ENCODE peak calls at places on chromosomes 1 and 21, in nine cellular contexts. B is thoracic aorta, I is HT1080, L is HFF-Myc, J is retina, E is iris pigment epithelial cell, R is H9, T is hepatocyte, P is progenitor cell of endocrine pancreas. Q is an unnamed sample.

GRCh38 chr1:36982708-36983107 is 51.6 kb downstream of the GRIK3 start:
- DNase-seq in R (no peak), B (no peak), E (no peak), P (no peak), J (peak; percentile 62), I (no peak), L (no peak), T (no peak), Q (no peak)

GRCh38 chr1:201454568-201454967 is 14.4 kb downstream of the PHLDA3 start:
- DNase-seq in T (no peak), E (no peak), J (no peak), I (no peak), L (no peak), P (no peak), R (no peak), B (no peak), Q (no peak)

GRCh38 chr1:91741906-91742305 is 144.0 kb downstream of the TGFBR3 start:
- DNase-seq in L (no peak), E (no peak), I (no peak), P (no peak), T (no peak), J (no peak), R (no peak), B (no peak), Q (no peak)

GRCh38 chr1:87449348-87449963 is 120.8 kb downstream of the LMO4 start:
- DNase-seq in I (no peak), T (peak; percentile 22), B (peak; percentile 22), P (no peak), E (no peak), J (no peak), R (no peak), L (no peak), Q (no peak)

GRCh38 chr1:210342986-210343780 is 14.5 kb downstream of the HHAT start:
- DNase-seq in J (no peak), E (no peak), T (no peak), R (no peak), B (no peak), L (no peak), P (no peak), I (peak; percentile 62), Q (no peak)

GRCh38 chr1:155168456-155169210 is 4.5 kb downstream of the KRTCAP2 start:
- DNase-seq in J (no peak), T (no peak), E (no peak), R (no peak), I (no peak), L (no peak), B (no peak), P (no peak), Q (no peak)

GRCh38 chr1:192066202-192066601 is 92.1 kb upstream of the RGS18 start:
- DNase-seq in L (no peak), R (no peak), J (no peak), E (no peak), B (no peak), P (no peak), T (no peak), I (peak; percentile 57), Q (no peak)

GRCh38 chr21:35179990-35180557 is 131.0 kb upstream of the RUNX1 start:
- DNase-seq in P (no peak), E (peak; percentile 89), B (no peak), T (no peak), J (no peak), L (no peak), R (no peak), I (peak; percentile 89), Q (peak; percentile 65)

GRCh38 chr1:77446841-77447555 is 165.2 kb downstream of the AK5 start:
- DNase-seq in B (no peak), J (no peak), P (no peak), T (no peak), L (no peak), E (peak; percentile 54), I (no peak), R (no peak), Q (no peak)

GRCh38 chr1:86324423-86324822 is 71.7 kb downstream of the ODF2L start:
- DNase-seq in T (no peak), P (no peak), B (no peak), L (no peak), I (no peak), E (no peak), J (no peak), R (no peak), Q (no peak)

GRCh38 chr1:218865591-218865990 is 308.1 kb upstream of the LYPLAL1 start:
- DNase-seq in L (no peak), B (no peak), I (peak; percentile 68), T (peak; percentile 23), R (no peak), P (no peak), J (no peak), E (peak; percentile 94), Q (no peak)

GRCh38 chr1:53328009-53328489 is at the start of gene LRP8:
- DNase-seq in R (peak; percentile 66), T (peak; percentile 86), P (peak; percentile 53), E (peak; percentile 77), L (no peak), I (peak; percentile 40), J (peak; percentile 82), B (no peak), Q (no peak)

GRCh38 chr1:38138498-38139233 is 92.1 kb upstream of the POU3F1 start:
- DNase-seq in I (peak; percentile 98), T (peak; percentile 90), R (no peak), E (peak; percentile 97), L (peak; percentile 88), J (no peak), P (no peak), B (peak; percentile 67), Q (peak; percentile 96)

GRCh38 chr1:150881331-150882070 is 5.1 kb upstream of the ARNT start:
- DNase-seq in L (peak; percentile 6), P (no peak), B (no peak), I (peak; percentile 62), E (peak; percentile 98), J (no peak), R (no peak), T (no peak), Q (no peak)

GRCh38 chr1:234969011-234969441 is 159.6 kb downstream of the TOMM20 start:
- DNase-seq in J (no peak), E (peak; percentile 52), I (no peak), P (no peak), T (no peak), L (no peak), B (no peak), R (no peak), Q (no peak)

GRCh38 chr1:205934788-205935187 is 8.5 kb downstream of the SLC26A9 start:
- DNase-seq in J (no peak), R (no peak), P (no peak), E (no peak), T (no peak), B (no peak), I (no peak), L (no peak), Q (no peak)

GRCh38 chr1:224784606-224785328 is 144.7 kb upstream of the DNAH14 start:
- DNase-seq in L (no peak), B (no peak), I (peak; percentile 74), J (no peak), R (no peak), P (no peak), T (no peak), E (peak; percentile 12), Q (no peak)

GRCh38 chr1:1778827-1779675 is 781 bp upstream of the NADK start:
- DNase-seq in E (no peak), R (peak; percentile 89), I (no peak), B (no peak), T (peak; percentile 80), L (no peak), P (peak; percentile 67), J (peak; percentile 50), Q (no peak)

GRCh38 chr1:56830052-56830451 is 10.8 kb upstream of the FYB2 start:
- DNase-seq in P (no peak), R (no peak), I (no peak), E (no peak), L (no peak), B (no peak), T (no peak), J (no peak), Q (no peak)

Q was measured in retinal pigment epithelial cell.